ENCODE peak calls at places on chromosomes 12 and 14, in seven cellular contexts. M, P, D, C, G, E and Y are unnamed samples.

GRCh38 chr14:21734457-21735074 is 60.9 kb upstream of the OR4E1 start:
- DNase-seq in D (no peak), C (peak), P (peak), E (peak), M (no peak), G (peak), Y (peak)

GRCh38 chr12:76573840-76574373 is 14.3 kb upstream of the OSBPL8 start:
- DNase-seq in C (no peak), D (no peak), P (no peak), E (no peak), M (no peak), G (no peak), Y (no peak)

GRCh38 chr12:46456356-46457334 is 84.1 kb upstream of the SLC38A2 start:
- DNase-seq in G (no peak), D (no peak), P (no peak), E (no peak), M (no peak), C (no peak), Y (no peak)

GRCh38 chr12:24223926-24224325 is 274.5 kb upstream of the SOX5 start:
- DNase-seq in M (no peak), C (no peak), G (no peak), D (no peak), E (no peak), P (no peak), Y (no peak)

GRCh38 chr12:69329669-69330428 is 18.3 kb upstream of the LYZ start:
- DNase-seq in D (no peak), M (no peak), E (no peak), P (no peak), C (no peak), G (no peak), Y (peak)

GRCh38 chr12:75553398-75553797 is 42.0 kb upstream of the KRR1 start:
- DNase-seq in D (no peak), P (no peak), E (peak), M (no peak), C (no peak), G (no peak), Y (no peak)

GRCh38 chr12:69502342-69503081 is 32.3 kb downstream of the FRS2 start:
- DNase-seq in D (no peak), E (no peak), P (no peak), C (no peak), G (no peak), M (no peak), Y (no peak)

GRCh38 chr12:116159175-116159574 is 118.3 kb downstream of the MED13L start:
- DNase-seq in G (no peak), D (no peak), C (peak), P (no peak), M (no peak), E (peak), Y (no peak)

GRCh38 chr14:56590535-56590951 is 10.9 kb downstream of the TMEM260 start:
- DNase-seq in G (no peak), E (peak), M (no peak), P (no peak), D (no peak), C (no peak), Y (no peak)

GRCh38 chr14:55467307-55467706 is 26.9 kb upstream of the TBPL2 start:
- DNase-seq in M (no peak), G (no peak), D (no peak), E (no peak), C (no peak), P (no peak), Y (no peak)

GRCh38 chr12:126428769-126429168 is 1363.5 kb downstream of the AACS start:
- DNase-seq in D (no peak), E (no peak), G (no peak), C (no peak), M (no peak), P (no peak), Y (no peak)

GRCh38 chr14:94583557-94583956 is 2.3 kb downstream of the SERPINA5 start:
- DNase-seq in C (no peak), E (no peak), D (no peak), G (no peak), P (no peak), M (no peak), Y (no peak)

GRCh38 chr14:89343356-89343755 is 73.7 kb downstream of the FOXN3 start:
- DNase-seq in C (no peak), G (no peak), P (no peak), M (no peak), D (no peak), E (no peak), Y (no peak)

GRCh38 chr12:48917857-48918537 is 7.3 kb downstream of the FKBP11 start:
- DNase-seq in E (no peak), C (no peak), D (no peak), P (no peak), M (no peak), G (peak), Y (peak)

GRCh38 chr12:58367041-58367440 is 425.7 kb downstream of the ATP23 start:
- DNase-seq in E (no peak), M (no peak), D (no peak), P (no peak), G (no peak), C (no peak), Y (no peak)

GRCh38 chr12:54683388-54683787 is 35.2 kb upstream of the DCD start:
- DNase-seq in M (no peak), E (no peak), G (no peak), P (no peak), D (no peak), C (no peak), Y (no peak)

GRCh38 chr12:132818562-132818961 is 10.1 kb downstream of the GOLGA3 start:
- DNase-seq in P (no peak), E (no peak), C (no peak), D (no peak), M (no peak), G (no peak), Y (no peak)

GRCh38 chr14:58297412-58297761 is 968 bp upstream of the ARID4A start:
- DNase-seq in M (no peak), C (peak), E (no peak), P (peak), G (peak), D (no peak), Y (no peak)

GRCh38 chr14:100268591-100269207 is 29.8 kb downstream of the YY1 start:
- DNase-seq in P (no peak), M (no peak), E (no peak), D (no peak), G (no peak), C (no peak), Y (no peak)

GRCh38 chr12:105426766-105427165 is 96.3 kb downstream of the C12orf75 start:
- DNase-seq in E (no peak), D (no peak), C (no peak), M (no peak), G (no peak), P (no peak), Y (no peak)

GRCh38 chr12:12032771-12033588 is 37.8 kb upstream of the BCL2L14 start:
- DNase-seq in G (peak), P (peak), M (peak), E (peak), C (peak), D (peak), Y (peak)

GRCh38 chr12:132322206-132323132 is 6.9 kb downstream of the GALNT9 start:
- DNase-seq in M (peak), P (no peak), E (no peak), C (no peak), D (no peak), G (no peak), Y (no peak)

GRCh38 chr12:28872654-28873268 is 276.3 kb upstream of the FAR2 start:
- DNase-seq in M (no peak), D (no peak), P (peak), C (peak), E (peak), G (no peak), Y (peak)

GRCh38 chr12:50845021-50845647 is 2.4 kb downstream of the TMPRSS12 start:
- DNase-seq in P (no peak), D (no peak), G (no peak), E (no peak), M (no peak), C (no peak), Y (no peak)

GRCh38 chr12:67482751-67483661 is 165.5 kb upstream of the DYRK2 start:
- DNase-seq in P (no peak), M (peak), G (peak), C (peak), E (peak), D (no peak), Y (peak)

GRCh38 chr14:40855343-40855742 is 751.3 kb upstream of the LRFN5 start:
- DNase-seq in P (no peak), M (no peak), G (no peak), D (no peak), C (no peak), E (no peak), Y (no peak)

GRCh38 chr12:49294086-49294803 is 702 bp upstream of the PRPH start:
- DNase-seq in E (no peak), C (no peak), M (peak), D (no peak), P (no peak), G (no peak), Y (no peak)

GRCh38 chr14:96625436-96625945 is 123.3 kb downstream of the PAPOLA start:
- DNase-seq in E (no peak), C (no peak), P (no peak), G (no peak), M (peak), D (peak), Y (no peak)

GRCh38 chr12:53501615-53502181 is 615 bp downstream of the TARBP2 start:
- DNase-seq in C (no peak), E (no peak), M (peak), P (no peak), G (no peak), D (no peak), Y (no peak)

GRCh38 chr12:28222081-28222700 is 31.9 kb downstream of the CCDC91 start:
- DNase-seq in G (no peak), M (no peak), P (no peak), C (no peak), D (no peak), E (no peak), Y (peak)

GRCh38 chr14:34029921-34030334 is 79.1 kb upstream of the EGLN3 start:
- DNase-seq in D (no peak), E (no peak), G (peak), C (no peak), P (no peak), M (no peak), Y (no peak)

GRCh38 chr14:65866422-65866821 is 453.9 kb downstream of the FUT8 start:
- DNase-seq in G (no peak), E (no peak), P (no peak), D (no peak), C (no peak), M (no peak), Y (no peak)

GRCh38 chr14:102212356-102212755 is 72.7 kb downstream of the WDR20 start:
- DNase-seq in G (no peak), D (no peak), P (no peak), C (no peak), E (no peak), M (peak), Y (no peak)

GRCh38 chr12:23209793-23210192 is 584.8 kb downstream of the ETNK1 start:
- DNase-seq in C (no peak), G (no peak), M (no peak), E (no peak), D (no peak), P (no peak), Y (no peak)

GRCh38 chr14:51333901-51334432 is 93.9 kb downstream of the TMX1 start:
- DNase-seq in G (no peak), C (no peak), E (no peak), M (no peak), D (no peak), P (no peak), Y (no peak)

GRCh38 chr12:2364566-2365165 is 311.9 kb downstream of the CACNA1C start:
- DNase-seq in M (no peak), D (peak), G (no peak), P (no peak), E (no peak), C (no peak), Y (no peak)
- TF ChIP-seq CTCF in M (no peak), D (no peak), G (no peak), P (no peak), E (no peak), C (no peak), Y (no peak)

GRCh38 chr12:828726-829395 is 76.5 kb downstream of the WNK1 start:
- DNase-seq in G (no peak), C (no peak), E (no peak), M (no peak), P (no peak), D (no peak), Y (no peak)
- TF ChIP-seq CTCF in G (no peak), C (no peak), E (no peak), M (no peak), P (no peak), D (no peak), Y (no peak)

DNA sequence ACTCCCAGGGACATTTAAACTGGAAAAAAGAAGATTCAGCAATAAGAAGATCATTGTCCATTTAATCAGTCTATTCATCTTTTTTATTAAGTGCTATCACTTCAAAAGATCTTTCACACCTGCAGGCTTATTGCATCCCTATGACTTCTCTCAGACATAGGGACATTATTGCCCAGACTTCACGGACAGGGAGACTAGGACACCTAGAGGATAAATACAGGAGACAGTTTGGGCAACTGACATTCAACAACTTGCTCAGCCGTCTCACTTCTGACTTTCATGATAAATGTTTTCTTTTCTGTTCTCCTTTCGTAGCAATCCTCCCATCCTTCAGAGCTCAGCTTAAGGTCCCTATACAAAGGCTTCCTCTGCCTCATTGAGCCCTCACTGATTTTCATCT is 84.3 kb downstream of the TMEM30B start:
- DNase-seq in P (no peak), C (no peak), M (no peak), D (no peak), E (peak), G (no peak), Y (no peak)
- TF ChIP-seq CTCF in P (no peak), C (no peak), M (no peak), D (no peak), E (peak), G (no peak), Y (no peak)

GRCh38 chr14:23361320-23361719 is 3.7 kb downstream of the EFS start:
- DNase-seq in G (no peak), M (no peak), C (no peak), D (peak), P (no peak), E (no peak), Y (peak)

GRCh38 chr14:23359167-23359626 is 5.8 kb downstream of the EFS start:
- DNase-seq in C (no peak), M (peak), D (no peak), E (no peak), G (no peak), P (no peak), Y (no peak)

GRCh38 chr14:23361763-23362162 is 3.2 kb downstream of the EFS start:
- DNase-seq in G (no peak), E (no peak), P (no peak), C (no peak), M (no peak), D (peak), Y (no peak)

GRCh38 chr14:23359722-23360447 is 5.1 kb downstream of the EFS start:
- DNase-seq in G (no peak), C (no peak), E (no peak), D (peak), M (peak), P (no peak), Y (no peak)

GRCh38 chr14:23360496-23360895 is 4.5 kb downstream of the EFS start:
- DNase-seq in E (no peak), D (peak), G (no peak), P (no peak), C (no peak), M (peak), Y (no peak)
- TF ChIP-seq CTCF in E (no peak), D (no peak), G (no peak), P (no peak), C (peak), M (no peak), Y (no peak)

GRCh38 chr12:63220921-63221320 is 69.9 kb upstream of the AVPR1A start:
- DNase-seq in C (no peak), G (no peak), D (no peak), M (no peak), E (no peak), P (no peak), Y (no peak)
- TF ChIP-seq CTCF in C (no peak), G (no peak), D (no peak), M (no peak), E (no peak), P (no peak), Y (no peak)